ENCODE peak calls at places on chromosomes 16 and 17, in four cellular contexts. G, O, A and B are unnamed samples.

GRCh38 chr17:61155590-61156181 is 244.0 kb upstream of the TBX2 start:
- DNase-seq in G (no peak), O (no peak), A (no peak), B (no peak)

GRCh38 chr17:10739341-10739905 is 9.6 kb upstream of the TMEM220 start:
- DNase-seq in G (no peak), O (no peak), A (no peak), B (no peak)

GRCh38 chr16:88769617-88770458 is 15.2 kb downstream of the PIEZO1 start:
- DNase-seq in G (peak), O (no peak), A (no peak), B (peak)

GRCh38 chr17:81160747-81161453 is 4.4 kb upstream of the PVALEF start:
- DNase-seq in G (no peak), O (no peak), A (no peak), B (no peak)

GRCh38 chr16:46982335-46982734 is 8.9 kb upstream of the DNAJA2 start:
- DNase-seq in G (no peak), O (no peak), A (no peak), B (no peak)

GRCh38 chr17:31495049-31495885 is 103.8 kb downstream of the RAB11FIP4 start:
- DNase-seq in G (no peak), O (no peak), A (no peak), B (no peak)

GRCh38 chr16:2856061-2856670 is 1.8 kb downstream of the PRSS22 start:
- DNase-seq in G (peak), O (no peak), A (no peak), B (no peak)

GRCh38 chr17:48052956-48053757 is 5.0 kb downstream of the NFE2L1 start:
- DNase-seq in G (no peak), O (no peak), A (peak), B (no peak)

GRCh38 chr17:47694018-47694817 is at the start of gene TBKBP1:
- DNase-seq in G (peak), O (no peak), A (peak), B (peak)

GRCh38 chr17:40791116-40791515 is 8.6 kb downstream of the KRT28 start:
- DNase-seq in G (no peak), O (no peak), A (no peak), B (no peak)

GRCh38 chr16:75466760-75467159 is 2.3 kb upstream of the TMEM170A start:
- DNase-seq in G (no peak), O (no peak), A (peak), B (no peak)

GRCh38 chr17:63754046-63754445 is 12.4 kb upstream of the STRADA start:
- DNase-seq in G (no peak), O (no peak), A (no peak), B (no peak)

DNA sequence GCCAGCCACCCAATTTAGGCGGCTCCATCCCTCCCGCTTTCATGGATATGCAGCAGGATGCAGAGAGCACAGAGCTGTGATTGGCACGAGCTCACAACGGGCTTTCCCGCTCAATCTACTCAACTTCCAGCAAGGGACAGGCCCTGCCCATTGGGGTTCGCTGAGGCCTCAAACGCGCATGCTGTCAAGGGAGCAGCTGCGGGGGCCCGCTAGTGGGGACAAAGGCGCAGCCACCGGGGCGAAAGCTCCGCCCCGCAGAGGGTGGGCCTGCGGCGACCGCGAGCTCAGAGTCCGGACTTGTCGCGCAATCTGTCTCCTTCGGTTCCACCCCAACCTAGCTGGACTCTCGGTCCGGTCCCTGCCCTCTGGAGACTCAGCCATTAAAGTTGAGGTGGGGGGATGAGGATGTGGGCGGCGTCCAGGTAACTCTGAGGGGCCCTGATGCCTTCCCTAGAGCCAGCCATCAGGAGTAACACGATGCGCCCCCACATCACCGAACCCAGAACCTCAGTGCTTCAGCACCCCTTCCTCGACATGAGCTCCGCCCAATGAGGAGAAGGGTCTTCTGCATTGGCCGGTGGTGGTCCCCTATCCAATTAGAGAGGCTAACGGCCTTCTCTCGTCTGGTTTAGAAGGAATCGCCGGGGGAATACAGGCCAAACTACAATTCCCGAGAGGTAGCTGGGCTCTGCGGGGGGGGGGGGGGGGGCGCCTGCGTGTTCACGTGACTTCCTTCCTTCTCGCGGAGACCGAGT is 489 bp upstream of the NFATC3 start:
- DNase-seq in G (peak), O (peak), A (peak), B (peak)
- H3K9ac ChIP-seq in G (peak), O (peak), A (peak), B (peak)

GRCh38 chr16:67327774-67328173 is 1.2 kb downstream of the LRRC36 start:
- DNase-seq in G (no peak), O (no peak), A (no peak), B (no peak)
- TF ChIP-seq SUZ12 in G (no peak), O (no peak), A (no peak), B (no peak)

GRCh38 chr17:2011421-2012371 is 13.4 kb downstream of the RTN4RL1 start:
- DNase-seq in G (no peak), O (no peak), A (no peak), B (no peak)
- H3K9ac ChIP-seq in G (no peak), O (no peak), A (no peak), B (peak)

DNA sequence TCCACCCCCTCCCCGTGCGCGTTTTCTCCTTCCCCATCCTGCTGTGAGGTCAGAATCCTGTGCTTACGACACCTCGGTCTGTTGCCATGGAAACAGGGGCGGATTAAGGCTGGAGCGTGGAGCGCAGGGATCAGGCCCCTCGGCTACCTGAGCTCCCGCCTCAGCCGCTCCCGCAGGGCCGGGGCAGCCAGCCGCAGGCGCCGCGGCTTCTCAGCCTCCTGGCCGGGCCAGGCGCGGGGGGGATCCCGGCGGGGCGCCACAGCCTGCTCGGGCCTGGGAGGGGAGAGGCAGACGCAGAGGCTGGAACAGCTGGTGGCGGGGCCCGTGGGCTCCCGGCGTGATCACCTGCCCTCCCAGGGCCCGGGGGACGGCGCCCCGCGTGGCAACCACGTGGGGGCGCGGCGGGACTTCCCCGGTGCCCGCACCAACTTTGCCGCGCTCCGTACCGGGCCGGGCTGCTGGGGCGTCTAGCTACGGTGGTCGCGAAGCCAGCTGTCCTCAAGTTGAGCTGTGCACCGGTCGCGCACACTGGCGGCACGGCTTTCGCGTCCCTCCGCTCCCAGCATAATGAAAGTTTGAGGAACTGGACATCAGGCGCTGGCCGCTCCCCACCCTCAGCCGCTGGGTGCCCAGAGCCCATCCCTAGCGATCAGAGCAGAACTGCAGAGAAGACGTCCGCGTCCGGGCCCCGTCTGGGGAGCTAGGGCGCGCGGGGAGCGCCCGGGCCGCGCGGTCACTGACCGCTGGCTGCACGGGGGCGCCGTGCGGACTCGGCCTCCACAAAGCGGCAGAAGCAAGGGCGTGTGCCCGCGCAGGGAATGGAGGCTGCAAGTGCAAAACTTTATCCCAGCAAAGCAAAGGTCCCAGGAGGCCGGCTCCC is 1.2 kb downstream of the RTN4RL1 start:
- DNase-seq in G (peak), O (no peak), A (no peak), B (peak)
- TF ChIP-seq SUZ12 in G (no peak), O (no peak), A (no peak), B (peak)

GRCh38 chr17:17204041-17204591 is 2.0 kb downstream of the PLD6 start:
- DNase-seq in G (no peak), O (no peak), A (no peak), B (no peak)

GRCh38 chr17:17206149-17206912 is at the start of gene PLD6:
- DNase-seq in G (no peak), O (peak), A (peak), B (no peak)

GRCh38 chr17:17205368-17206148 is 575 bp downstream of the PLD6 start:
- DNase-seq in G (no peak), O (peak), A (peak), B (no peak)

GRCh38 chr17:17203173-17203730 is 2.9 kb downstream of the PLD6 start:
- DNase-seq in G (no peak), O (no peak), A (no peak), B (no peak)

DNA sequence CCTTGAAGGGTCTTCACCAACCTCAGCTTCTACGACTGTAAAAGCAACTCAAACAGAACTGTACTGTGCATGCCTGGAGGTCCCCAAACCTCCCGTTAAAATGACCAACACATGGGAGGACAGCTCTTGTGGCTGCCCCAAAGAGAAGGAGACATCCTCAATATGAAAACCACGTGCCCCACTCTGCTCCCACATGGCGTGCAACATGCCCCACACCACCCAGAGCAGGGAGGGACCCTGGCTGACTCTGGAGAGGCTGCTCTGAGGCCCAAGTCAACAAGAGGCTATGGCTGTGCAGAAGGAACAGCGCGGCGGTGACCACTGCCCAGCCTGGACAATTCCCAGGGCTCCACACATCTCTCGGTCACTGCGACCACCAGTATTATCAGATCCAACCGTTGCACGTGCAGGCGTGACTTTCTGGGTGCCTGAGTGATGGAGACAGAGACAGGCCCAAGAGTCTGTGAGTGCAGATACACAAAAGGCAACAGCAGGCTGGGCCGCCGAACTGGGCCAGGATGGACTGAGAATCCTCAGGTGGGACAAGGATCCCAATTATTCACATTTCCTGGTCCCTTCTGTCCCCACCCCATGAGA is 1.4 kb downstream of the PLD6 start:
- DNase-seq in G (no peak), O (no peak), A (no peak), B (no peak)
- H3K9ac ChIP-seq in G (no peak), O (peak), A (peak), B (peak)

GRCh38 chr16:1691956-1692355 is 13.9 kb downstream of the JPT2 start:
- DNase-seq in G (no peak), O (no peak), A (no peak), B (no peak)
- TF ChIP-seq SUZ12 in G (no peak), O (no peak), A (no peak), B (no peak)

DNA sequence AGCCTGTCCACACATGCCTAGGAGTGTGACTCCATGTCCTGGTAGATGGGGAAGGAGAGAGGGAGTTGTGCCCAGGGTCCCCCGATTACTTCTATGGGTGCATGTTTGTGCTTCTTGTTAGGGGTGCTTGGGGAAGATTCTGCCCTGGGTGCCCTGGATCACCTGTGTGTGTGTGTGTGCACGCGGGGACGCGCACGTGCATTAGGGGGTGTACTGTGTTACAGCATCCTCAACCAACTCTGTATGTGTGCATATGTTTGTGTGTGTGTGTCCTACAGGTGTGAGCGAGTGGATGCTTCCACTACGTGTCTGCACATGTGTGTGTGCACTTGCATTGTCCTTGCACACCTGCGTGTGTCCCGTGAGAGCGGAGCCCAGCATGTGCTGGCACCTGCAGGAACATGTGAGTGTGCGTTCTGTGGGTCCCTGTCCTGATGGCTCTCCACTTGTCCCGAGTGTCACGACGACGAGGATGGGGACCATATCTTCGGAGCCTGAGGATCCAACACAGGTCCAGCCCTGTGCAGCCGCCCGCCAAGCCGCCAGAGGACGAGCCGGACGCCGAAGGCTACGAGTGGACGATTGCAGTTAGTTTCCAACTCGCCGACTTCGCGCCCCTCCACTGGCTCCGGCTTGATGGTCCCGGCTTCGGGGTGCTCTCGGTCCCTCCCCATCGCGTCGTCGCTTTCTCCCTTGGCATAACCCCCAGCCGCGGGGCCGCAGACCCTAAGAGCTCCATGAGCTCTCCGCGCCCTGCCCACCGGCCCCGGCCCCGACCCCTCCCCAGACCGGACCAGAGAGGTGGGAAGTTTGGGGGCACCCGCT is 6.0 kb upstream of the TBC1D3B start:
- DNase-seq in G (peak), O (no peak), A (no peak), B (no peak)
- H3K9ac ChIP-seq in G (no peak), O (no peak), A (no peak), B (peak)

GRCh38 chr17:29579866-29580771 is 9.3 kb downstream of the GIT1 start:
- DNase-seq in G (peak), O (no peak), A (peak), B (no peak)
- TF ChIP-seq SUZ12 in G (no peak), O (no peak), A (no peak), B (no peak)

DNA sequence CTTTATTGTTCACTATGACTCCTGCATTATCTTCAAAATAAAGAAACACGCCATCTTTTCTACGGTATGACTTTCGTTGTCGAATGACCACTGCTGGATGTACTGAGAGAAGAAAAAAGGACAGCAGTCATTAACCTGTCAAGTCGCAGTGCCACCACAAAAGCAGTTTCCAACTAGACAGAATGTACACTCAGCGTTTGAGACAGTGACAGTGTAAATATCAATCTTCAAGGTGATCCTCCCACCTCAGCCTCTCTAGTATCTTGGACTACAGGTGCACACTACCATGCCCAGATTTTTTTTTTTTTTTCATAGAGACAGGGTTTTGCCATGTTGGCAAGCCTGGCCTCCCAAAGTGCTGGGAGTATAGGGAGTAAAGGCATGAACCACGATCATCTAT is 3.1 kb downstream of the RPL23 start:
- DNase-seq in G (no peak), O (no peak), A (no peak), B (no peak)
- H3K9ac ChIP-seq in G (no peak), O (peak), A (peak), B (peak)

GRCh38 chr16:68737046-68737729 is at the start of gene CDH1:
- DNase-seq in G (peak), O (no peak), A (no peak), B (no peak)
- TF ChIP-seq SUZ12 in G (no peak), O (no peak), A (no peak), B (no peak)